ENCODE peak calls at places on chromosomes 1 and 21, in nine cellular contexts. V is HCT116, D is MM.1S, B is OCI-LY7, J is neural progenitor cell, T is GM23338, N is PC-3, I is SK-N-SH, K is hepatocyte. L is an unnamed sample.

GRCh38 chr1:235286667-235287066 is 41.3 kb downstream of the ARID4B start:
- DNase-seq in V (no peak), D (no peak), B (no peak), J (no peak), T (no peak), N (no peak), I (no peak), K (no peak), L (peak)

GRCh38 chr1:70420320-70420719 is 9.3 kb downstream of the CTH start:
- DNase-seq in V (peak), D (no peak), B (no peak), J (peak), T (peak), N (no peak), I (no peak), K (no peak), L (no peak)

GRCh38 chr1:170665625-170666024 is 1.7 kb downstream of the PRRX1 start:
- DNase-seq in V (no peak), D (no peak), B (no peak), J (peak), T (no peak), N (no peak), I (no peak), K (no peak), L (peak)

GRCh38 chr1:151673407-151673806 is 43.2 kb downstream of the CELF3 start:
- DNase-seq in V (no peak), D (no peak), B (no peak), J (no peak), T (no peak), N (no peak), I (no peak), K (no peak), L (no peak)

GRCh38 chr1:21605012-21605715 is 64.0 kb downstream of the RAP1GAP start:
- DNase-seq in V (no peak), D (no peak), B (no peak), J (no peak), T (no peak), N (no peak), I (no peak), K (no peak), L (no peak)

GRCh38 chr1:233607252-233608119 is 6.4 kb upstream of the KCNK1 start:
- DNase-seq in V (no peak), D (peak), B (no peak), J (no peak), T (no peak), N (peak), I (no peak), K (no peak), L (peak)

GRCh38 chr1:111197598-111198289 is 2.7 kb downstream of the DENND2D start:
- DNase-seq in V (no peak), D (no peak), B (peak), J (peak), T (peak), N (peak), I (no peak), K (no peak), L (peak)

GRCh38 chr1:219330669-219331068 is 157.0 kb downstream of the LYPLAL1 start:
- DNase-seq in V (no peak), D (no peak), B (no peak), J (no peak), T (no peak), N (peak), I (no peak), K (no peak), L (no peak)

GRCh38 chr1:52127181-52128175 is 14.4 kb upstream of the ZFYVE9 start:
- DNase-seq in V (peak), D (peak), B (peak), J (no peak), T (peak), N (peak), I (peak), K (peak), L (peak)

GRCh38 chr1:112317140-112317539 is 78.9 kb upstream of the CTTNBP2NL start:
- DNase-seq in V (no peak), D (no peak), B (no peak), J (no peak), T (no peak), N (no peak), I (no peak), K (peak), L (no peak)

GRCh38 chr21:36854391-36854790 is 112.1 kb downstream of the HLCS start:
- DNase-seq in V (no peak), D (peak), B (peak), J (peak), T (peak), N (peak), I (peak), K (peak), L (peak)

DNA sequence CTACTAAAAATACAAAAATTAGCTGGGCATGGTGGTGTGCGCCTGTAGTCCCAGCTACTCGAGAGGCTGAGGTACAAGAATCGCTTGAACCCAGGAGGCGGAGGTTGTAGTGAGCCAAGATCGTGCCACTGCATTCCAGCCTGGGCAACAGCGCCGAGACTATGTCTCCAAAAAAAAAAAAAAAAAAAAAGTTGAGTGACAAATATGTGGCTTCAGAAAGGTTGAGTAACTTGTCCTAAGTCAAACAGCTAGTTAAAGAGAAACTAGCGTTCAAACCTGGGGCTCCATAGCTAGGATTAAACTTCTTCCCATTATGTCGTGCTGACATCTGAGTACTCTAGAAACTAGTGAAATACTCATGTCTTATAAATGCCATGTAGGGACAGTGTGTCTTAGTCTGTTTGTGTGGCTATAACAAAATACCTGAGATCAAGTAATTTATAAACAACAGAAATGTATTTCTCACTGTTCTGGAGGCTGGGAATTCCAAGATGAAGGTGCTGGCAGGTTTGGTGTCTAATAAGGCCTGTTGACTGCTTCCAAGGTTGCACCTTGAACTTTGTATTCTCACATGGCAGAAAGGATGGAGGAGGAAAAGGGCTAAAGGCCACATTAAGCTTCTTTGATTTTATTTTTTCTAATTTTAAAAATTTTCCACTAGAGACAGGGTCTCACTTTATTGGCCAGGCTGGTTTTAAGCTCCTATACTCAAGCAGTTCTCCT is 12.0 kb downstream of the AK4 start:
- DNase-seq in V (no peak), D (no peak), B (no peak), J (no peak), T (no peak), N (no peak), I (no peak), K (no peak), L (no peak)
- TF ChIP-seq EZH2phosphoT487 in V (no peak), D (no peak), B (no peak), J (no peak), T (no peak), N (no peak), I (no peak), K (no peak), L (no peak)

GRCh38 chr1:211814313-211814712 is 16.2 kb downstream of the LPGAT1 start:
- DNase-seq in V (no peak), D (no peak), B (no peak), J (no peak), T (no peak), N (no peak), I (no peak), K (no peak), L (no peak)

GRCh38 chr1:211812584-211812983 is 18.0 kb downstream of the LPGAT1 start:
- DNase-seq in V (no peak), D (no peak), B (no peak), J (no peak), T (peak), N (no peak), I (no peak), K (no peak), L (no peak)

GRCh38 chr1:211811848-211812247 is 18.7 kb downstream of the LPGAT1 start:
- DNase-seq in V (no peak), D (no peak), B (no peak), J (no peak), T (no peak), N (no peak), I (no peak), K (no peak), L (no peak)

GRCh38 chr1:211811126-211811525 is 19.4 kb downstream of the LPGAT1 start:
- DNase-seq in V (no peak), D (no peak), B (no peak), J (no peak), T (no peak), N (no peak), I (no peak), K (no peak), L (no peak)

GRCh38 chr1:211813590-211813989 is 17.0 kb downstream of the LPGAT1 start:
- DNase-seq in V (no peak), D (no peak), B (no peak), J (no peak), T (no peak), N (peak), I (no peak), K (peak), L (peak)
- H3K27ac ChIP-seq in V (no peak), D (no peak), B (no peak), J (no peak), T (no peak), N (no peak), I (no peak), K (no peak), L (no peak)

DNA sequence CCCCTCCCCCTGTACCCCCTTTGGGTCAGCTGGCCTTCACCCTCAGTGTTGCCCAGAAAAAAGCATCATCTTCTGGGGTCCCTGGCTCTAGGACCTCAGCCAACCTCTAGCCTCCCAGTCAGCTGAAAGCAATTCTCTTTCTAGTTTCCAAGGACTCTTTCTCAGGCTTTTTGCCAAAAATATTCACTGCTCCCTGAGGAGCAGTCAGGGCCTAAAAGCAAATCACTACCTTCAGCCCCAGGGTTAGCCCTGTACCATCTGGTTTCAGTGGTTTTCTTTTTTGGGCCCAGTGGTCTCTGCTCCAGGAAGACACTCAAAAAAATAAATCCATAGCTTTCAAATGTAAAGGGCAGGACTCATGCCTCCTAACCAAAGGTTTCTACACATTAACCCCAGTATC is 3.1 kb upstream of the LMOD1 start:
- DNase-seq in V (no peak), D (peak), B (no peak), J (no peak), T (no peak), N (no peak), I (no peak), K (no peak), L (peak)
- H3K4me2 ChIP-seq in V (no peak), D (no peak), B (no peak), J (no peak), T (no peak), N (no peak), I (no peak), K (no peak), L (no peak)

DNA sequence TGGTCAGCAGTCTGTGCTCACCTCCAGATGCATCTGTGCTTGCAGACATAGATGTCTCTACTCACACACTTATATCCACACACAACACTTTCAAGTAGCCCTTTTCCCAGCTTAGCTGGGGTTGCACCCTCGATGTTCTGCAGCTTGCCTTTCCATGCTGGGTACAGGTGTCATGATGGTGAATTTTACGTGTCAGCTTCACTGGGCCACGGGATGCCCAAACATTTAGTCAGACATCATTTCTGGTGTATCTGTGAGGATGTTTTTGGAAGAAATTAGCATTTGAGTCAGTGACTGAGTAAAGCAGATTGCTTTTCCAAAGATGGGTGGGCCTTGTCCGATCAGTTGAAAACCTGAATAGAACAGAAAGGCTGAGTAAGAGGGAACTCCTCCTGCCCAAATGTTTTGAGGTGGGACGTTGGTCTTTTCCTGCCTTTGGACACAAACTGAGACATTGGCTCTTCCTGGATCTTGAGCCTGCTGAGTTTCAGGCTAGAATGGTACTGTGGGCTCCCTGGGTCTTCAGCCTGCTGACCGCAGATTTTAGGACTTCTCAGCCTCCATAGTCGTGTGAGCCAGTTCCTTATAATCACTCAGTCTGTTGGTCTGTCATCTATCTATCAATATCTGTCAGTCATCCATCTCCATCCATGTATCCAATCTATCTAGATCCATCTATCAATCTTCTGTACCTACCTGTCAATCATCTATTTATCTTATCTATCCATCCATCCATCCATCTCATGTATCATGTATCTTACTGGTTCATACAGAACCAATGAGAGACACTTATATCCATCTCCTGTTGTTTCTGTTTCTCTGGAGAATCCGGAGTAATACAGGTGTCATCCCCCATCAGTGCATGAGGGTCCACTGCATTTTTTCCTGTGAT is 12.7 kb upstream of the OBSCN start:
- DNase-seq in V (no peak), D (no peak), B (no peak), J (no peak), T (no peak), N (no peak), I (peak), K (no peak), L (no peak)
- TF ChIP-seq EZH2phosphoT487 in V (no peak), D (no peak), B (no peak), J (no peak), T (no peak), N (no peak), I (no peak), K (no peak), L (no peak)

GRCh38 chr1:168627370-168627769 is 51.0 kb downstream of the XCL1 start:
- DNase-seq in V (no peak), D (no peak), B (no peak), J (no peak), T (no peak), N (peak), I (no peak), K (no peak), L (no peak)

GRCh38 chr1:168626326-168626725 is 49.9 kb downstream of the XCL1 start:
- DNase-seq in V (no peak), D (no peak), B (no peak), J (no peak), T (no peak), N (no peak), I (no peak), K (no peak), L (peak)

GRCh38 chr1:168621356-168621755 is 45.0 kb downstream of the XCL1 start:
- DNase-seq in V (no peak), D (no peak), B (no peak), J (peak), T (peak), N (no peak), I (no peak), K (peak), L (peak)

GRCh38 chr1:168623003-168623828 is 46.8 kb downstream of the XCL1 start:
- DNase-seq in V (peak), D (no peak), B (no peak), J (no peak), T (no peak), N (peak), I (no peak), K (peak), L (peak)

GRCh38 chr1:168623838-168624237 is 47.4 kb downstream of the XCL1 start:
- DNase-seq in V (no peak), D (no peak), B (no peak), J (no peak), T (no peak), N (no peak), I (no peak), K (no peak), L (peak)
- H3K27ac ChIP-seq in V (no peak), D (no peak), B (no peak), J (no peak), T (no peak), N (no peak), I (peak), K (no peak), L (peak)

GRCh38 chr1:113972954-113973353 is 6.3 kb upstream of the OLFML3 start:
- DNase-seq in V (no peak), D (no peak), B (no peak), J (no peak), T (no peak), N (no peak), I (no peak), K (no peak), L (no peak)

GRCh38 chr1:113975211-113975895 is 3.9 kb upstream of the OLFML3 start:
- DNase-seq in V (no peak), D (no peak), B (no peak), J (no peak), T (no peak), N (no peak), I (no peak), K (no peak), L (peak)

GRCh38 chr1:113978863-113979702 is at the start of gene OLFML3:
- DNase-seq in V (peak), D (peak), B (peak), J (peak), T (peak), N (peak), I (peak), K (peak), L (peak)

GRCh38 chr1:113980120-113980519 is 846 bp downstream of the OLFML3 start:
- DNase-seq in V (no peak), D (no peak), B (no peak), J (no peak), T (no peak), N (no peak), I (no peak), K (peak), L (peak)

DNA sequence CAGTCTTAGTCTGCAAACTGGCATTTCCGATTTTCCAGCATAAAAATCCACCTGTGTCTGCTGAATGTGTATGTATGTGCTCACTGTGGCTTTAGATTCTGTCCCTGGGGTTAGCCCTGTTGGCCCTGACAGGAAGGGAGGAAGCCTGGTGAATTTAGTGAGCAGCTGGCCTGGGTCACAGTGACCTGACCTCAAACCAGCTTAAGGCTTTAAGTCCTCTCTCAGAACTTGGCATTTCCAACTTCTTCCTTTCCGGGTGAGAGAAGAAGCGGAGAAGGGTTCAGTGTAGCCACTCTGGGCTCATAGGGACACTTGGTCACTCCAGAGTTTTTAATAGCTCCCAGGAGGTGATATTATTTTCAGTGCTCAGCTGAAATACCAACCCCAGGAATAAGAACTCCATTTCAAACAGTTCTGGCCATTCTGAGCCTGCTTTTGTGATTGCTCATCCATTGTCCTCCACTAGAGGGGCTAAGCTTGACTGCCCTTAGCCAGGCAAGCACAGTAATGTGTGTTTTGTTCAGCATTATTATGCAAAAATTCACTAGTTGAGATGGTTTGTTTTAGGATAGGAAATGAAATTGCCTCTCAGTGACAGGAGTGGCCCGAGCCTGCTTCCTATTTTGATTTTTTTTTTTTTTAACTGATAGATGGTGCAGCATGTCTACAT is 2.5 kb upstream of the OLFML3 start:
- DNase-seq in V (peak), D (no peak), B (peak), J (peak), T (peak), N (peak), I (peak), K (peak), L (peak)
- H3K4me2 ChIP-seq in V (no peak), D (no peak), B (no peak), J (peak), T (peak), N (no peak), I (peak), K (no peak), L (peak)

DNA sequence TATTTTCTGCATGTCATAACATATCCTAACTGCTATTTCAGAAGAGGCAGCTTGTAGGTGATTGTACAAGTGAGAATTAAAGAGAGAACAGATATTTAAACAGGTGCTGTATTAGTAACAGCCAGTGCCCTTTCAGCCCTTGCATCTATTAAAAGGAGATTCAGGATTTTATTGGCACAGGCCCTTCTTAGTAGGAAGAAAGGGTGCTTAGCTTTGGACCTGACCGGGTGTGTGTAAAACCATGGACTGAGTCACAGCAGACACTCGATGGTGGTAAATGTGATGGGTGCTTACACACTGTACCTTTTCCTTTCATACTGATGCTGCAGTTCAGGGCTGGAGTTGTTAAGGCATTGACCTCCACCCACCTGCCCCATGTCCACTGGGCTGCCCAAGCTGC is 12.7 kb upstream of the CD101 start:
- DNase-seq in V (no peak), D (no peak), B (no peak), J (no peak), T (no peak), N (no peak), I (no peak), K (no peak), L (peak)
- TF ChIP-seq EZH2phosphoT487 in V (no peak), D (no peak), B (no peak), J (no peak), T (no peak), N (no peak), I (no peak), K (no peak), L (no peak)